ENCODE peak calls at places on chromosomes 2 and 18, in seven cellular contexts. O, Y, G, I, Z, Q and S are unnamed samples.

GRCh38 chr18:73283788-73284187 is 416.0 kb upstream of the NETO1 start:
- DNase-seq in O (peak; percentile 10), Y (no peak), G (no peak), I (no peak), Z (no peak), Q (no peak), S (no peak)

GRCh38 chr2:202261531-202261930 is 4.0 kb upstream of the NOP58 start:
- DNase-seq in O (peak; percentile 66), Y (no peak), G (no peak), I (no peak), Z (no peak), Q (no peak), S (no peak)

GRCh38 chr2:48589170-48589767 is 28.4 kb upstream of the GTF2A1L start:
- DNase-seq in O (peak; percentile 73), Y (no peak), G (peak; percentile 31), I (no peak), Z (no peak), Q (peak; percentile 46), S (no peak)

GRCh38 chr2:219446101-219446504 is 11.5 kb downstream of the SPEG start:
- DNase-seq in O (peak; percentile 68), Y (no peak), G (peak; percentile 78), I (no peak), Z (no peak), Q (no peak), S (no peak)

GRCh38 chr2:12005886-12006681 is 259.7 kb downstream of the LPIN1 start:
- DNase-seq in O (no peak), Y (peak; percentile 85), G (no peak), I (no peak), Z (peak; percentile 74), Q (peak; percentile 80), S (no peak)

GRCh38 chr2:101400048-101400447 is 12.7 kb upstream of the CREG2 start:
- DNase-seq in O (peak; percentile 37), Y (peak; percentile 94), G (no peak), I (no peak), Z (no peak), Q (peak; percentile 12), S (no peak)

GRCh38 chr2:26314243-26314642 is 31.7 kb upstream of the SELENOI start:
- DNase-seq in O (no peak), Y (no peak), G (no peak), I (no peak), Z (no peak), Q (no peak), S (no peak)

GRCh38 chr2:98676742-98677141 is 54.2 kb downstream of the MGAT4A start:
- DNase-seq in O (no peak), Y (no peak), G (no peak), I (no peak), Z (no peak), Q (no peak), S (no peak)

GRCh38 chr18:32158108-32158624 is 31.7 kb upstream of the MEP1B start:
- DNase-seq in O (peak; percentile 95), Y (peak; percentile 57), G (peak; percentile 82), I (peak; percentile 60), Z (peak; percentile 83), Q (peak; percentile 78), S (peak; percentile 33)

GRCh38 chr2:65545818-65546217 is 113.4 kb upstream of the SPRED2 start:
- DNase-seq in O (peak; percentile 56), Y (peak; percentile 83), G (no peak), I (no peak), Z (no peak), Q (no peak), S (no peak)

GRCh38 chr18:45006934-45007333 is 326.2 kb downstream of the SETBP1 start:
- DNase-seq in O (peak; percentile 37), Y (no peak), G (no peak), I (no peak), Z (no peak), Q (no peak), S (no peak)

DNA sequence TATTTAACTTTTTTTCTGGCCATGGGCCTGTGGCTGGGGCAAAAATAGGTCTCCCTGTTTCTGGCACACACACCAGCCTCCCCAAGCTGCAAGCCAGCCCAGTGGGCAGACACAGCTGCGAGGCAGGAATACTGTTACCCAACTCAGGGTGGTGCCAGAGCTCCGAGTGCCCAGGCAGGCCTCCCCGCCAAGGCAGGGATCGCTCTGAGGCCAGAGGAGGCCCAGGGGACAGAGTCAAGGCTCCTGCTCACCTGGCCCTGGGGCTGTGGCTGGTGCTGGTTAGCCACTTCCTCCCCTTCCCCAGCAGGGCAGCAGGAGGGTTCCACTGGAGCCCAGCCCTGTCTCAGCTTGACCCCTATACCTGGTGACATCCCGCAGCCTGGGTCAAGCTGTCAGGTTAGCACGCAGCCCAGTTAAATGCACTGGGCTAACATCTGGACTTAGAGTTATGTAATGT is 67.1 kb upstream of the EPAS1 start:
- DNase-seq in O (no peak), Y (no peak), G (peak; percentile 53), I (no peak), Z (no peak), Q (peak; percentile 72), S (no peak)
- TF ChIP-seq CTCF in O (no peak), Y (peak; percentile 60), G (peak; percentile 54), I (no peak), Z (no peak), Q (no peak), S (no peak)

GRCh38 chr18:24731158-24731557 is 270.7 kb downstream of the HRH4 start:
- DNase-seq in O (no peak), Y (no peak), G (no peak), I (no peak), Z (no peak), Q (no peak), S (no peak)

GRCh38 chr18:24731981-24732380 is 271.5 kb downstream of the HRH4 start:
- DNase-seq in O (no peak), Y (no peak), G (no peak), I (no peak), Z (no peak), Q (no peak), S (no peak)

GRCh38 chr18:24735504-24736243 is 275.2 kb downstream of the HRH4 start:
- DNase-seq in O (no peak), Y (no peak), G (no peak), I (no peak), Z (no peak), Q (no peak), S (no peak)

GRCh38 chr18:24736686-24737085 is 276.2 kb downstream of the HRH4 start:
- DNase-seq in O (no peak), Y (no peak), G (no peak), I (no peak), Z (no peak), Q (no peak), S (no peak)

DNA sequence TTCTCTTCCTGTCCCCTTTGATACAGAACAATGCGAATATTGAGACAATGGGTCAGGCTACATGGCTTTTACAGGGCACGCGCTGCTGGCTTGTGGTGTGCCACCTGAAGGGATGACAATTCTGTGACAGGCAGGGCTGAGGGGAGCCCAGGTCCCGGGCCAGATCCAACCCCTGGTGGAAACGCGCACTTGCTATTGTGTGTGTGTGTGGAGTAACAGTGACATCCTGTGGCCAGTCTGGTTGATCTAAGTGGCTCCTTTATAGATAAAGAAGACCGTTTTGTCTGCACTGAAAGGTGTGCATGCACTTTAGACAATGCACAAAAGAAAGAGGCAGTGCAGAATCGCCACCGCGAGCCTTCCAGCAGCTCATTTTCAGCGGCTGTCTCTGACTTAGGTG is 273.6 kb downstream of the HRH4 start:
- DNase-seq in O (peak; percentile 8), Y (no peak), G (no peak), I (no peak), Z (no peak), Q (peak; percentile 19), S (no peak)
- TF ChIP-seq CTCF in O (peak; percentile 12), Y (peak; percentile 61), G (no peak), I (peak; percentile 46), Z (no peak), Q (no peak), S (no peak)

DNA sequence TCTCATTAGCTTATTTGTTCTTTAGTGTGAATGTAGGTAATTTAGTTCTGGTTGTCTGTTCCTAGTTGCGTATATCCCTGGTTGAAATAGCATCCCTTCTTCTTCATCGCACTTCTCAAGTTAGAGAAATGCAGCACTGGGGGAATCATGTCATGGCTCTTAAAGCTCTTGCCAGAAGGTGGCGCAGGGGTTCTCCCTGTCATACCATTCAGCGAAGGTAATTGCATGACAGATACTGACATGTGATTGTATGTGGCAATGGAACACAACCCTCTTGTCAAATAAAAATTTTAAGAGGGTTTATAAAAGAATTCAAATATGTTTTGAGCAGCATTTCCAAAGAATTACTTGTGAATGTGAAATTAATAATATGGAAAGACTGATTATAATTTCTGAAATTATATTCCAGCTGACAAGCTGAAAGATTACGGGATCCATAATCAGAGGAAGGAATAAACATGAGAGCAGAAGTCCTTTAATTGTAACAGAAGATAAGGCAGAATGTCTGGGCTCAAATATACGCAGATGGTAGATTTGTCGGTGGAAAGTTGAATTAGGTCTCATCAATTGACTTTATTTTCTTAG is 411.7 kb downstream of the DSEL start:
- DNase-seq in O (peak; percentile 58), Y (peak; percentile 48), G (peak; percentile 61), I (peak; percentile 28), Z (peak; percentile 65), Q (peak; percentile 75), S (no peak)
- TF ChIP-seq CTCF in O (peak; percentile 84), Y (peak; percentile 98), G (peak; percentile 60), I (peak; percentile 89), Z (peak; percentile 54), Q (peak; percentile 62), S (no peak)

DNA sequence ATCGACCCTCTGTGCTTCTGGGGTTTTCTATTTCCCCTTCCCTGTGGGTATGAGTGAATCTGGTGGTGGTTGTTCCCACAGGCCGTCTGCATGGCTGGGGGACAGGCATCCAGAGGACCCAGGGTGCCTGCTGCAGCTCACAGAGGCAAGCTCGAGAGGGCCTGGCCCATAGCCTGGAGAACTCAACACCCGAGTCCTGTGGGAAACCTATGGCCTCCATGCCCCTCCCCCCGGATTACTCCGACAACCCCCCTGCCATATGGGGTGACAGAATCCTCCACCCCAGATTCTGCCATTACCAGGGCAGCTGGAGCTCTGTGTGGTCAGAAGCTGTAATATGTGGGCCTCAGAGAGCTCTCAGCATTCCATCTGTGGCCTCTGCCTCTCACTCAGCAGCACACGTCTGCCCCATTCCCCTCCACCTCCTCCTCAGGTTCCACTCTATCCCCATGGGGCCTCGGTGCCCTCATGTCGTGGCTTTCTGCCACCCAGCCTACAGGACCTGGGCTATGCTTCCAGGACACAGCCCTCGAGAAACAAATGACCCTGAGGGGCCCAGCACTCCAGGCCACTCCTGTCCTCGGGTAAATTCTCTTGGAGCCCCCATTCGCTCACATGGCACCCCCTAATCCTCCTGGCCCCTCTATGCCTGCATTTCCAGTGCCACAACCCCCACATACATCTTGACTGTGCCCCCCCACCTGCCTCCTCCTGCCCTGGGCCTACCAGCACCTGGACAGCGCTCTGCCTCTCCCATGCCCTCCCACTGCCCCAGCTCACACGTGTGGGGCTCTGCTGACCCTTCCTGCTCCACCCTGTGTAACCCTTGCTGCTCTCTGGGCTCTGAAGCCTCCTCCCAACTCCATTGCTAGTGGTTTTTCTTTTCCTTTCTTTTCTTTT is 3.6 kb downstream of the MZT2A start:
- DNase-seq in O (no peak), Y (no peak), G (no peak), I (no peak), Z (no peak), Q (no peak), S (no peak)
- TF ChIP-seq CTCF in O (no peak), Y (no peak), G (no peak), I (no peak), Z (no peak), Q (no peak), S (no peak)